ENCODE peak calls at places on chromosomes 7 and 10, in nine cellular contexts. E is transverse colon; L is astrocyte of the spinal cord; B is HFF-Myc; I is PC-3; G is AG04449; O is uterus; U is CD8-positive, alpha-beta T cell; Y is bronchial epithelial cell. C is an unnamed sample.

GRCh38 chr7:39838326-39838725 is 111.7 kb upstream of the CDK13 start:
- DNase-seq in G (no peak), B (peak; percentile 14), E (peak; percentile 26), O (peak; percentile 49), U (no peak), I (peak; percentile 31), Y (peak; percentile 69), L (peak; percentile 34), C (no peak)

GRCh38 chr7:27714831-27715444 is 25.0 kb upstream of the TAX1BP1 start:
- DNase-seq in B (no peak), L (peak; percentile 40), I (peak; percentile 29), Y (no peak), U (no peak), E (no peak), O (no peak), G (no peak), C (no peak)

GRCh38 chr10:100715445-100716385 is 29.7 kb upstream of the PAX2 start:
- DNase-seq in I (no peak), U (no peak), O (no peak), G (no peak), L (no peak), B (no peak), E (no peak), Y (no peak), C (no peak)

GRCh38 chr7:47549397-47549796 is 32.5 kb downstream of the TNS3 start:
- DNase-seq in G (no peak), O (no peak), B (no peak), L (no peak), E (no peak), U (no peak), I (no peak), Y (no peak), C (no peak)

GRCh38 chr10:102065561-102066420 is 642 bp downstream of the HPS6 start:
- DNase-seq in E (peak; percentile 35), O (no peak), G (no peak), Y (no peak), B (no peak), L (no peak), I (no peak), U (peak; percentile 16), C (no peak)

GRCh38 chr10:31515819-31516402 is 196.9 kb downstream of the ZEB1 start:
- DNase-seq in G (no peak), O (no peak), I (peak; percentile 35), E (no peak), L (no peak), U (no peak), Y (peak; percentile 46), B (no peak), C (no peak)

GRCh38 chr7:130804156-130804708 is 70.2 kb upstream of the KLF14 start:
- DNase-seq in O (no peak), I (no peak), B (no peak), E (no peak), U (no peak), Y (no peak), G (no peak), L (no peak), C (no peak)

GRCh38 chr10:12788277-12788676 is 213.2 kb downstream of the CCDC3 start:
- DNase-seq in E (no peak), I (no peak), O (no peak), Y (no peak), L (no peak), G (no peak), B (no peak), U (no peak), C (no peak)

GRCh38 chr10:24215193-24215592 is 6.3 kb downstream of the KIAA1217 start:
- DNase-seq in L (no peak), Y (peak; percentile 36), O (no peak), U (no peak), E (peak; percentile 57), B (no peak), I (no peak), G (no peak), C (no peak)

GRCh38 chr7:63521-64021 is 128.8 kb upstream of the FAM20C start:
- DNase-seq in G (no peak), B (no peak), O (no peak), I (no peak), U (no peak), Y (no peak), L (no peak), E (no peak), C (no peak)

GRCh38 chr10:17453377-17454091 is 861 bp downstream of the ST8SIA6 start:
- DNase-seq in E (peak; percentile 65), B (no peak), Y (peak; percentile 39), I (peak; percentile 11), U (peak; percentile 35), L (peak; percentile 44), G (no peak), O (no peak), C (no peak)

GRCh38 chr10:17450024-17450423 is 4.4 kb downstream of the ST8SIA6 start:
- DNase-seq in B (no peak), G (no peak), E (no peak), Y (no peak), O (no peak), U (no peak), I (no peak), L (no peak), C (no peak)

GRCh38 chr10:17454181-17454800 is at the start of gene ST8SIA6:
- DNase-seq in L (peak; percentile 54), Y (no peak), E (peak; percentile 54), U (peak; percentile 51), O (no peak), G (no peak), I (peak; percentile 16), B (no peak), C (no peak)

GRCh38 chr10:17453035-17453376 is 1.4 kb downstream of the ST8SIA6 start:
- DNase-seq in Y (no peak), E (no peak), L (no peak), G (no peak), I (no peak), U (no peak), B (no peak), O (no peak), C (no peak)

DNA sequence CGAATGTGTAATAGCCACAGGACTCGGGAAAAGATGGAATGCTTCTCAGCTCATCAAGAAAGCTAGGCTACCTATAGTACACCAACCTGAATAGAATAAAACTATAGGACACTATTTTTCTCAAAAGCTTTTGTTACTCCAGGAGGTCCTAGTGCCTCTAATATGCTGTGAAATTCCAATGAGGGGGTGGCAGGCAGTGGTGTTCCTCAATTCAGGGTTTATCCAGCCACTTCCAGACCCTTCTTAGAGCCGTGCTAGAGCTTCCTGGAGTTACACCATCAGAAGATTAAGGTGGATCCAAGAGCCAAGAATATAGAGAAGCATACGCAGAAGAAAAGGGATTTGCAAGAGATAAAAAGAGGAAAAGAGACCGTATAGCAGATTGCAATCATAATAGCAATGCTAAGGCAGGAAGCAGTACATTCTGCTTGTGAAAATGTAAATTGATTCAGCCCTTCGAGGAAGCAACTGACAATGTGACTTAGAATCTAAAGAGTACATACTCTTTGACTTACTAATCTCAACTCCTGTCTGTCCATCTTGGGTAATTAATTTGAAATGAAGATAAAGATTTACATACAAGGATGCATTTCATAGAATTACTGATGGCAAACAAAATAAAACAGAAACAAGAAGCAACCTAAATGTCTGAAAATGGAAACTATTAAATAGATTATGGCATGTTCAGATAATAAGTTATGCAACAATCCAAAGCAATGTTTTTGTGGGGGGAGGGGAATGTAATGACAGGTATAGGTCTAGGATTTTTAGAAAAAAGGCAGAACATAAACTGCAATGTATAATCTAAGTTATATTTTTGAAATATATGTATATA is 2.1 kb downstream of the ST8SIA6 start:
- DNase-seq in I (no peak), U (no peak), B (no peak), O (no peak), L (no peak), Y (no peak), E (no peak), G (no peak), C (no peak)
- H3K4me3 ChIP-seq in I (no peak overlapping the region), U (no peak overlapping the region), B (no peak overlapping the region), O (no peak overlapping the region), L (peak overlapping the region; percentile 58), Y (no peak overlapping the region), E (no peak overlapping the region), G (no peak overlapping the region), C (no peak overlapping the region)

DNA sequence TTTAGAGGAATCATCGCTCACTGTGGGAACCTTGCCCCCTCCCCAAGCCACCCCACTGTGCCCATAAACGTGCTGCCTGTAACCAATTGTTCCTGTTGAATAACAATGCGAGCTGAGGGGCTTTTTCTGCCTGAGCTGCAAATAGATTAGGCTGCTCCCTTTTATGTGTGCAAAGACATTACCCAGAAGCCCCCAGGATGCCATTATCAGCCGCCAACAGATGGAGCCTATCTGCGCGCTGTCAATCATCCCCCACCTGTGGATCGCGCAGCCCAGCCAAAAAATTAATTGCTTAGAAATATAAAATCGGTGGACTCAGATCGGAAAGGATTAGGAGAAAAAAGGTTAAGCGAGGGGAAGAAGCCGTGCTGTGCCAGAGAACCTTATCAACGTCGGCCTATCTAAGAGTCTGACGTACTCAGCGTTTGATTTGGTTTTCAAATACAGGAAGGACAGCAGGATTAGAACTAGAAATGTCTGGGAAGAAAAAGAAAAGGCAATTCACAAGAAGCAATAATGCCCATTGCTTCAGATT is 167.3 kb upstream of the MYO3A start:
- DNase-seq in O (no peak), G (no peak), I (no peak), B (no peak), U (no peak), L (no peak), Y (no peak), E (no peak), C (no peak)
- H3K4me3 ChIP-seq in O (no peak overlapping the region), G (no peak overlapping the region), I (no peak overlapping the region), B (no peak overlapping the region), U (no peak overlapping the region), L (no peak overlapping the region), Y (no peak overlapping the region), E (no peak overlapping the region), C (no peak overlapping the region)

GRCh38 chr10:96421995-96422394 is 63.2 kb upstream of the OPALIN start:
- DNase-seq in O (no peak), B (no peak), L (no peak), U (no peak), Y (no peak), I (no peak), G (no peak), E (no peak), C (no peak)
- H3K4me3 ChIP-seq in O (no peak overlapping the region), B (no peak overlapping the region), L (no peak overlapping the region), U (no peak overlapping the region), Y (no peak overlapping the region), I (no peak overlapping the region), G (no peak overlapping the region), E (no peak overlapping the region), C (no peak overlapping the region)

GRCh38 chr7:151411551-151411950 is 1.7 kb upstream of the WDR86 start:
- DNase-seq in O (no peak), E (no peak), I (no peak), G (no peak), L (no peak), Y (no peak), B (no peak), U (no peak), C (no peak)

GRCh38 chr7:151409555-151410404 is at the start of gene WDR86:
- DNase-seq in I (no peak), Y (no peak), B (no peak), E (no peak), L (no peak), U (peak; percentile 32), O (no peak), G (no peak), C (no peak)

GRCh38 chr7:151408839-151409554 is 841 bp downstream of the WDR86 start:
- DNase-seq in Y (peak; percentile 20), I (no peak), O (no peak), U (peak; percentile 77), L (no peak), E (peak; percentile 49), B (no peak), G (no peak), C (no peak)

GRCh38 chr7:151412318-151412717 is 2.5 kb upstream of the WDR86 start:
- DNase-seq in U (no peak), L (no peak), I (no peak), Y (no peak), E (no peak), G (no peak), B (no peak), O (no peak), C (no peak)

GRCh38 chr7:151410405-151411390 is 860 bp upstream of the WDR86 start:
- DNase-seq in U (peak; percentile 38), L (no peak), I (no peak), G (no peak), E (no peak), B (no peak), Y (no peak), O (no peak), C (no peak)
- H3K4me3 ChIP-seq in U (peak overlapping the region; percentile 58), L (peak overlapping the region; percentile 41), I (no peak overlapping the region), G (peak overlapping the region; percentile 29), E (peak overlapping the region; percentile 35), B (peak overlapping the region; percentile 11), Y (peak overlapping the region; percentile 32), O (peak overlapping the region; percentile 44), C (peak overlapping the region; percentile 16)

C was measured in BJ.